ENCODE peak calls at places on chromosomes 16 and 17, in ten cellular contexts. H is dorsolateral prefrontal cortex; P is heart left ventricle; W is tibial nerve; Q is ovary; U is H9; C is cardiac muscle cell; B is CD8-positive, alpha-beta T cell; S is gastrocnemius medialis; T is psoas muscle. Z is an unnamed sample.

GRCh38 chr16:67727521-67728485 is 8.7 kb upstream of the GFOD2 start:
- DNase-seq in H (peak), P (no peak), W (no peak), Q (peak), U (no peak), C (no peak), B (no peak), S (no peak), T (no peak), Z (no peak)

GRCh38 chr17:50953831-50954601 is 87.9 kb upstream of the TOB1 start:
- DNase-seq in H (no peak), P (peak), W (peak), Q (peak), U (peak), C (peak), B (no peak), S (peak), T (peak), Z (peak)

GRCh38 chr17:77404812-77405581 is 264.2 kb downstream of the SEC14L1 start:
- DNase-seq in H (no peak), P (no peak), W (no peak), Q (no peak), U (no peak), C (peak), B (peak), S (no peak), T (no peak), Z (no peak)

GRCh38 chr17:78476973-78477372 is 98.5 kb downstream of the PGS1 start:
- DNase-seq in H (no peak), P (no peak), W (no peak), Q (no peak), U (no peak), C (no peak), B (no peak), S (no peak), T (no peak), Z (no peak)

GRCh38 chr17:7146115-7146514 is 31.5 kb upstream of the ASGR2 start:
- DNase-seq in H (no peak), P (no peak), W (no peak), Q (no peak), U (no peak), C (no peak), B (no peak), S (no peak), T (no peak), Z (no peak)

GRCh38 chr16:86884256-86884655 is 305.9 kb downstream of the FOXL1 start:
- DNase-seq in H (no peak), P (no peak), W (no peak), Q (no peak), U (no peak), C (no peak), B (no peak), S (no peak), T (no peak), Z (no peak)

GRCh38 chr17:77326636-77327035 is 185.9 kb downstream of the SEC14L1 start:
- DNase-seq in H (no peak), P (peak), W (peak), Q (no peak), U (peak), C (no peak), B (no peak), S (no peak), T (no peak), Z (no peak)

GRCh38 chr16:14444979-14445810 is 184.9 kb downstream of the PARN start:
- DNase-seq in H (no peak), P (no peak), W (no peak), Q (no peak), U (no peak), C (no peak), B (no peak), S (no peak), T (no peak), Z (no peak)

GRCh38 chr16:85086347-85087291 is 25.7 kb downstream of the CIBAR2 start:
- DNase-seq in H (peak), P (peak), W (peak), Q (peak), U (peak), C (peak), B (peak), S (no peak), T (peak), Z (peak)

GRCh38 chr17:82881900-82882714 is 42.3 kb upstream of the ZNF750 start:
- DNase-seq in H (no peak), P (peak), W (peak), Q (no peak), U (no peak), C (no peak), B (no peak), S (peak), T (peak), Z (no peak)

DNA sequence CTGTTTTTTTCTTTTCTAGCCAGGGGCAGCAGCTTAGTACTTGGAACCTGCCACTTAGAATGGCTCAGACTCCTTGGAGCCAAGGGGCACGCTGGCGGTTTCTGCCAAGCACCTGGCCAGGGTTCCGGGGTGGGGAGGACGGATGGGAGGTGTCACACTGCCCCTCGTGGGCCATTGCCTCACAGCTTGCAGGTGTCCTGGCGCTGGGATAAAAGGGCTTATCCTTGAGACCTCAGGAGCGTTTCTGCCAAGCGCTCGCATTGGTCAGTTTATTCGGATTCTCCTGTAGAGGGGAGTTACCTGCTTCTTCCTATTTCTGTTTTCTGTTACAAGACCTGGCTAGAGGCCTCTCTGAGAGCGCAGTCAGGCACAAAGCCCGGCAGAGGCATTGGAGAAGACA is 234.6 kb downstream of the MSI2 start:
- DNase-seq in H (no peak), P (no peak), W (no peak), Q (no peak), U (no peak), C (no peak), B (no peak), S (peak), T (no peak), Z (peak)
- H3K27ac ChIP-seq in H (no peak), P (no peak), W (no peak), Q (no peak), U (no peak), C (no peak), B (no peak), S (peak), T (peak), Z (no peak)

GRCh38 chr16:49860593-49860992 is 4.7 kb upstream of the ZNF423 start:
- DNase-seq in H (no peak), P (no peak), W (no peak), Q (no peak), U (no peak), C (no peak), B (no peak), S (no peak), T (no peak), Z (no peak)

GRCh38 chr16:49858200-49859129 is 2.6 kb upstream of the ZNF423 start:
- DNase-seq in H (peak), P (peak), W (peak), Q (peak), U (peak), C (peak), B (no peak), S (no peak), T (peak), Z (no peak)

GRCh38 chr16:49861299-49861698 is 5.4 kb upstream of the ZNF423 start:
- DNase-seq in H (no peak), P (no peak), W (no peak), Q (no peak), U (no peak), C (no peak), B (no peak), S (no peak), T (no peak), Z (no peak)

GRCh38 chr16:49857423-49858181 is 1.7 kb upstream of the ZNF423 start:
- DNase-seq in H (no peak), P (peak), W (peak), Q (peak), U (peak), C (peak), B (no peak), S (no peak), T (peak), Z (no peak)

DNA sequence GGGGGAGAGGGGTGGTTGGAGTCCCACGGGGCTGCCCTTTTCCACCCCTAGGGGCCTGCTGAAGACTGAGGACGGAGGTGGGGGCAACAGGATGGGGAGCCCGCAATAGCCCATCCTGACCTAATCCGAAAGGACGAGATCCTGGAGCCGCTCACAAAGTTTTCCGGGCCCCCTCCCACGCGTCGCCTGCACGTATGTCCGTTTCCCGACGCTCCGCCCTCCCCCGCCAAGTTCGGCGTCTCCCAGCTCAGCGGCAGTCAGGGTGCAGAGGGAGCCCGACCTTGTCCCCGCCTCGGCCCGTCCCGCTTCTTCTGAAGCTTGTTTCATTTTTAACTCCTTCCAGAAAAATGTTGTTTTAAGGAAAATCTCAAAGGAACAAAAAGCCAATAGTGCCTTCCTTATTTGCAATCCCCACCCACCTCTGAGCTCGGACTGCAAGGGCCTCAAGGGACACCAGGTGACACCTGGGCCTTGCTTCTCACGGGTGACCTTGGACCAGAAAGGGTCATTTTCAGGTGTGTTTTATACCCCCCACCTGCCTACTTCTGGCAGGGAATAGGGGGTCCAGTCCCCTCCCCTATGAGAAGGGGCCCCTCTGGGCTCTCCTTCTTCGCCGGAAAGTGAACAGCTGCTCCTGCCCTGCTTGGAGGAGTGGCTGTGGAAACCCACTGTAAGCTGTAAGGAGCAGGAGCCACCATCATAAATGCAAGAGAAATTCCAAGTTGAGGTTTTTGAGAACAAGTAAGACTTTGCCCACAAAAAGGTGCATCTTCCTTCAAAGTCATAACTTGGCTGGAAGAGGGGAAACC is 3.4 kb upstream of the ZNF423 start:
- DNase-seq in H (peak), P (peak), W (no peak), Q (peak), U (peak), C (peak), B (no peak), S (no peak), T (peak), Z (no peak)
- H3K27ac ChIP-seq in H (peak), P (peak), W (peak), Q (peak), U (no peak), C (no peak), B (no peak), S (peak), T (peak), Z (no peak)

GRCh38 chr17:44770526-44770925 is 11.7 kb downstream of the ADAM11 start:
- DNase-seq in H (no peak), P (no peak), W (no peak), Q (no peak), U (no peak), C (no peak), B (no peak), S (no peak), T (no peak), Z (peak)

GRCh38 chr17:44769230-44769629 is 10.4 kb downstream of the ADAM11 start:
- DNase-seq in H (no peak), P (no peak), W (no peak), Q (no peak), U (no peak), C (no peak), B (no peak), S (no peak), T (no peak), Z (no peak)

GRCh38 chr17:44767493-44767892 is 8.7 kb downstream of the ADAM11 start:
- DNase-seq in H (no peak), P (no peak), W (no peak), Q (no peak), U (peak), C (no peak), B (no peak), S (no peak), T (no peak), Z (no peak)

GRCh38 chr17:44769647-44770084 is 10.9 kb downstream of the ADAM11 start:
- DNase-seq in H (no peak), P (no peak), W (no peak), Q (no peak), U (no peak), C (no peak), B (no peak), S (no peak), T (no peak), Z (no peak)

DNA sequence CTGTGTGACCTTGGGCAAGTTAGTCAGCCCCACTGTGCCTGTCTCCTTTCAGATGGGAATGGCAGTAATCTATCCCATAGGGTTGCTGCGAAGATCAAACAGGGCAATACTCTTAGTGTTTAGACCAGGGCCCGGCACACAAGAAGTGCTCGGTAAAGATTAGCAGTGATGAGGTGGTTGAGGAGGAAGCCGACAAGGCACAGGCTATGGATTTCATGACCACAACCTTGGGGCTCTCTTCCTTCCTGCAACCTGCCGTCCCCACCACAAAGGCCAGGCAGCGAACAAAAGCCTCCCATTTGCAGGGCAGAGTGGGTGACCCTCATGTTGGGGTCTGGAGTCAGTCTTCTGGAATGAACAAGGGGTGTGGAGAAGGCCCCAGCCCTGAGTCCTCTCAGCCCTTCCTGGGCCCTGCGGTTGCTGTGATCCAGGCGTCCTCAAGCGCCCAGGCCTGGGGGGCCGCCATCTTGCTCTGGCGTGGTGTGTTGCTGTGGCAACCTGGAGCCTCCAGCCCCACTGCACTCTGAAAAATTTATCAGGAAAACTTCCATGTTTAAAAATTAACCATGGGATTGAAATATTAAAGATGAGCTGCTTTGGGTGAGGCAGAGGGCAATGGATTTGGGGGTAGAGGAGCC is 9.8 kb downstream of the ADAM11 start:
- DNase-seq in H (no peak), P (no peak), W (no peak), Q (no peak), U (no peak), C (no peak), B (no peak), S (no peak), T (no peak), Z (no peak)
- H3K27ac ChIP-seq in H (no peak), P (no peak), W (no peak), Q (no peak), U (no peak), C (no peak), B (no peak), S (no peak), T (no peak), Z (no peak)

GRCh38 chr17:28554565-28554964 is 2.1 kb upstream of the UNC119 start:
- DNase-seq in H (peak), P (peak), W (no peak), Q (no peak), U (no peak), C (no peak), B (no peak), S (no peak), T (no peak), Z (no peak)
- H3K27ac ChIP-seq in H (no peak), P (no peak), W (no peak), Q (no peak), U (no peak), C (no peak), B (no peak), S (no peak), T (no peak), Z (no peak)

DNA sequence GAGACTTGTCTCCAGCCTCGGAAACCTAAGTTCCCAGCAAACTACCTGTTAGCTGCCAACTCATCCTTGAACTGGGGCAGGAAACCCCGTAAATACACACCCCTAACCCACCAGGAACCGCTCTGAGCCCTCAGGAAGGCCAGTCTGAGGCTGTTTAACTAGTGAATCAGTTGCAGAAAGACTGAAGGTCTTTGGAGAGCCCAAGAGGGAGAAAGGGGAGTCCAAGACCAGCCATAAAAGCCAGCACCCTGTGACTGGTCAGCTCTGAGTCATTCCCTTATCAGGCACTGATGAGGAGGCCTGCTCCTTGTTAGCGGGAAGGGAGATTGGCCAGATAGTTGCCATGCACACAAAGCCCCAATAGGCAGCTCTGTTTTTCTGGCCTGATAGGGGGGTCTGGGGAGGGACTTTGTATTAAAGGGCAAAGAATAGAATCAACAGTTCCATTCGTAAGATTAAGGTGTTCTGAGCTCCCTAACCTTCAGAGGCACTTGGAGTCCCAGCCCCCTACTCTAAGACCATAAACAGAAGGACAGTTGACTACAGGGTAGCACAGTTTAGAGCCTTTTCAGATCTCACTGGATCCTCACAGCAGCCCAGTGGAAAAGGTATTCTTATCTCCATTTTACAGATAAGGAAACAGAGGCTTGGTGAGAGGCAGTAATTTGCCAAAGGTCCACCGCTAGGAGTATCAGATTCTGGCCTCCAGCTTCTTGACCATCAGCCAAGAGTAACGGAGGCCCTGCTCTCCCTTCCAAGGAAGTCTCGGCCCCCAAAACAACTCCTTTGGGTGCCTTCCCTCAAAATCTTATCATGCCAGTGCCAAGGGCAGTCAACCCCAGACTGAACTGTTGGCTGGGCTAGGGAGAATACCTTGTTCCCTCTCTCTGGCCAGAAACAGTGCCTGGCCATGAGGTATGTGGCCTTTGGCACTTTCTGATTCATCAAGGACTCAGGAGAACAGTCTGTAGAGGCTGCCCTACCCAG is 2.2 kb upstream of the KRT19 start:
- DNase-seq in H (no peak), P (no peak), W (no peak), Q (no peak), U (no peak), C (peak), B (no peak), S (no peak), T (no peak), Z (no peak)
- H3K27ac ChIP-seq in H (no peak), P (no peak), W (peak), Q (peak), U (no peak), C (peak), B (no peak), S (no peak), T (no peak), Z (no peak)

GRCh38 chr16:68760671-68761275 is 23.7 kb downstream of the CDH1 start:
- DNase-seq in H (peak), P (no peak), W (no peak), Q (no peak), U (no peak), C (peak), B (no peak), S (no peak), T (no peak), Z (peak)
- H3K27ac ChIP-seq in H (peak), P (no peak), W (no peak), Q (no peak), U (no peak), C (no peak), B (no peak), S (no peak), T (no peak), Z (peak)